ENCODE peak calls at places on chromosomes 7 and 10, in six cellular contexts. R is activated CD4-positive, alpha-beta T cell treated with anti-CD3 and anti-CD28 coated beads, Interleukin-2, amount 50 U/mL, for 48 hours; W is iris pigment epithelial cell; V is amniotic stem cell; C is nucleus accumbens; M is NCI-H1105. A is an unnamed sample.

GRCh38 chr10:52447931-52448353 is 133.9 kb downstream of the DKK1 start:
- DNase-seq in W (peak; percentile 43), R (no peak), C (no peak), M (no peak), V (no peak), A (no peak)

GRCh38 chr7:39924122-39924521 is 25.9 kb upstream of the CDK13 start:
- DNase-seq in R (no peak), C (no peak), V (no peak), W (no peak), M (no peak), A (no peak)

GRCh38 chr10:23358357-23358756 is 13.8 kb upstream of the C10orf67 start:
- DNase-seq in W (peak; percentile 53), R (no peak), M (no peak), V (no peak), C (no peak), A (no peak)

GRCh38 chr7:96823274-96823673 is 113.6 kb upstream of the SEM1 start:
- DNase-seq in R (no peak), M (no peak), W (peak; percentile 53), C (no peak), V (peak; percentile 7), A (no peak)

GRCh38 chr7:101104193-101104713 is 19.0 kb downstream of the TRIM56 start:
- DNase-seq in V (no peak), R (no peak), M (no peak), W (no peak), C (no peak), A (no peak)

GRCh38 chr10:90302758-90303443 is 554.9 kb downstream of the HTR7 start:
- DNase-seq in R (no peak), V (no peak), M (no peak), C (no peak), W (no peak), A (no peak)

GRCh38 chr10:88089498-88089897 is 226.1 kb downstream of the PTEN start:
- DNase-seq in W (no peak), C (no peak), V (no peak), M (peak; percentile 80), R (no peak), A (no peak)

GRCh38 chr7:104038136-104038535 is 48.7 kb upstream of the RELN start:
- DNase-seq in W (no peak), M (no peak), C (no peak), R (no peak), V (no peak), A (no peak)

GRCh38 chr10:86392723-86393094 is 26.1 kb upstream of the GRID1 start:
- DNase-seq in C (no peak), V (no peak), M (no peak), W (no peak), R (no peak), A (no peak)

GRCh38 chr7:87589631-87590030 is 11.1 kb downstream of the ABCB1 start:
- DNase-seq in C (no peak), M (no peak), W (no peak), R (no peak), V (no peak), A (no peak)

GRCh38 chr10:126387041-126387908 is 1.0 kb downstream of the ADAM12 start:
- DNase-seq in M (peak; percentile 27), C (peak; percentile 33), V (peak; percentile 57), R (peak; percentile 63), W (peak; percentile 70), A (peak; percentile 52)

GRCh38 chr7:135757719-135758411 is 9.3 kb upstream of the FAM180A start:
- DNase-seq in C (no peak), R (no peak), W (peak; percentile 78), M (no peak), V (peak; percentile 31), A (no peak)

GRCh38 chr10:47317251-47317650 is 5.0 kb upstream of the GDF2 start:
- DNase-seq in C (no peak), W (no peak), R (no peak), V (no peak), M (no peak), A (no peak)

GRCh38 chr7:77331938-77332695 is 84.0 kb downstream of the GSAP start:
- DNase-seq in W (peak; percentile 88), V (peak; percentile 51), R (peak; percentile 62), M (peak; percentile 77), C (peak; percentile 22), A (peak; percentile 80)

GRCh38 chr7:88322151-88322550 is 15.5 kb upstream of the STEAP4 start:
- DNase-seq in C (no peak), V (no peak), M (no peak), R (no peak), W (no peak), A (no peak)

GRCh38 chr10:112539340-112539739 is 92.3 kb downstream of the VTI1A start:
- DNase-seq in R (no peak), W (no peak), V (no peak), M (peak; percentile 49), C (no peak), A (no peak)

GRCh38 chr7:148575640-148576411 is 14.7 kb upstream of the C7orf33 start:
- DNase-seq in V (peak; percentile 18), R (peak; percentile 83), C (peak; percentile 16), M (peak; percentile 56), W (peak; percentile 43), A (peak; percentile 63)

GRCh38 chr10:24707445-24707844 is 16.2 kb downstream of the ARHGAP21 start:
- DNase-seq in R (no peak), C (no peak), W (no peak), M (no peak), V (no peak), A (no peak)

GRCh38 chr10:68871731-68872342 is 29.3 kb upstream of the DDX50 start:
- DNase-seq in V (no peak), R (no peak), M (peak; percentile 89), C (no peak), W (peak; percentile 98), A (no peak)

GRCh38 chr7:101486764-101487458 is 124.2 kb downstream of the COL26A1 start:
- DNase-seq in C (no peak), W (no peak), R (no peak), M (no peak), V (no peak), A (no peak)

GRCh38 chr7:139722604-139723003 is 55.2 kb downstream of the HIPK2 start:
- DNase-seq in V (no peak), M (no peak), R (no peak), W (no peak), C (no peak), A (no peak)

GRCh38 chr7:34991938-34992840 is 45.1 kb downstream of the DPY19L1 start:
- DNase-seq in M (no peak), W (peak; percentile 70), R (peak; percentile 61), V (no peak), C (no peak), A (peak; percentile 83)

GRCh38 chr7:96349572-96349971 is 27.7 kb upstream of the SLC25A13 start:
- DNase-seq in R (no peak), W (no peak), M (no peak), C (no peak), V (no peak), A (no peak)

GRCh38 chr7:149791411-149792219 is 18.2 kb upstream of the ZNF467 start:
- DNase-seq in M (no peak), R (no peak), W (no peak), C (no peak), V (no peak), A (no peak)

GRCh38 chr10:15137636-15138035 is 30.9 kb downstream of the NMT2 start:
- DNase-seq in V (no peak), C (no peak), R (no peak), W (peak; percentile 66), M (no peak), A (no peak)

GRCh38 chr10:113665806-113666354 is 2.0 kb upstream of the NRAP start:
- DNase-seq in M (no peak), W (peak; percentile 98), V (peak; percentile 48), C (no peak), R (no peak), A (no peak)

A was measured in CD4-positive, CD25-positive, alpha-beta regulatory T cell.